ENCODE peak calls at places on chromosomes 12 and 14, in four cellular contexts. Z is HCT116, N is HepG2, B is K562. P is an unnamed sample.

GRCh38 chr12:70784042-70784668 is 136.4 kb downstream of the PTPRR start:
- DNase-seq in N (no peak), Z (no peak), B (no peak), P (no peak)

GRCh38 chr14:92499216-92499615 is 14.4 kb upstream of the RIN3 start:
- DNase-seq in N (no peak), Z (no peak), B (no peak), P (no peak)

GRCh38 chr14:104096318-104096717 is 10.8 kb downstream of the ASPG start:
- DNase-seq in Z (no peak), N (no peak), B (no peak), P (no peak)

GRCh38 chr12:12550277-12550676 is 12.4 kb downstream of the DUSP16 start:
- DNase-seq in Z (no peak), B (no peak), N (no peak), P (no peak)

GRCh38 chr12:94046626-94047410 is 101.6 kb upstream of the PLXNC1 start:
- DNase-seq in N (no peak), Z (no peak), B (no peak), P (no peak)

GRCh38 chr12:80622271-80622670 is 85.2 kb upstream of the MYF6 start:
- DNase-seq in B (no peak), N (no peak), Z (no peak), P (no peak)

GRCh38 chr12:85461127-85461526 is 181.1 kb downstream of the ALX1 start:
- DNase-seq in B (no peak), N (no peak), Z (no peak), P (no peak)

GRCh38 chr12:48999371-49000131 is at the start of gene DDN:
- DNase-seq in Z (peak; percentile 45), N (no peak), B (peak; percentile 72), P (no peak)

GRCh38 chr14:104426771-104427125 is 152.8 kb upstream of the C14orf180 start:
- DNase-seq in N (no peak), B (no peak), Z (no peak), P (no peak)

DNA sequence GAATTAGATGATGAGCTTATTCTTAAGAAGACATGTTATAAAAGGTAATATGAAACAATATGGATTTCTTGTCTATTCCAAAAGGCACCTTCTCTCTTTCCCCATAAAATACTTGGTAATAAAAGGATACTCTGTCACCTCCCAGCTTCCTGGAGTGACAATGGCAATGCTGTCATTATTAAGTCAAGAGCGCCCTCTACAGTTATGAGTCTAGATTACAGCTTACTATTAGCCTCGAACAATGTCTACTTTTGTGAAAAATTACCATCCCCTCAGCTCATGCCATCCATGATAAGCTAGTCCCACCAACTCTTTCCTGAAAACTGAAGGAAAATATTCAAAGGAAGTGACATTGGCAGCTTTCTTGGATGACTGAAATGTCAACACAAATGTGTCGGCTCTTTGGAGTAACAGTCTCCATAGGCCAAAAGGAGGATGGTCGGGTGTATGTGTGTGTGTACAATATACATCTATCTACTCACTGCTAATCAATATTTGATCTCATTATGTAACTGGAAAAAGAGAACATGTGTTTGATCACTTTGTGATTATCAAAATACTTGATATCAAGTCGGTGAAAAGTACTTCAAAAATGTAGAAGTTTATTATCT is 48.7 kb upstream of the CDKN3 start:
- DNase-seq in N (peak; percentile 75), B (peak; percentile 65), Z (peak; percentile 44), P (no peak)
- TF ChIP-seq YY1 in N (no peak), B (no peak), Z (no peak), P (no peak)

DNA sequence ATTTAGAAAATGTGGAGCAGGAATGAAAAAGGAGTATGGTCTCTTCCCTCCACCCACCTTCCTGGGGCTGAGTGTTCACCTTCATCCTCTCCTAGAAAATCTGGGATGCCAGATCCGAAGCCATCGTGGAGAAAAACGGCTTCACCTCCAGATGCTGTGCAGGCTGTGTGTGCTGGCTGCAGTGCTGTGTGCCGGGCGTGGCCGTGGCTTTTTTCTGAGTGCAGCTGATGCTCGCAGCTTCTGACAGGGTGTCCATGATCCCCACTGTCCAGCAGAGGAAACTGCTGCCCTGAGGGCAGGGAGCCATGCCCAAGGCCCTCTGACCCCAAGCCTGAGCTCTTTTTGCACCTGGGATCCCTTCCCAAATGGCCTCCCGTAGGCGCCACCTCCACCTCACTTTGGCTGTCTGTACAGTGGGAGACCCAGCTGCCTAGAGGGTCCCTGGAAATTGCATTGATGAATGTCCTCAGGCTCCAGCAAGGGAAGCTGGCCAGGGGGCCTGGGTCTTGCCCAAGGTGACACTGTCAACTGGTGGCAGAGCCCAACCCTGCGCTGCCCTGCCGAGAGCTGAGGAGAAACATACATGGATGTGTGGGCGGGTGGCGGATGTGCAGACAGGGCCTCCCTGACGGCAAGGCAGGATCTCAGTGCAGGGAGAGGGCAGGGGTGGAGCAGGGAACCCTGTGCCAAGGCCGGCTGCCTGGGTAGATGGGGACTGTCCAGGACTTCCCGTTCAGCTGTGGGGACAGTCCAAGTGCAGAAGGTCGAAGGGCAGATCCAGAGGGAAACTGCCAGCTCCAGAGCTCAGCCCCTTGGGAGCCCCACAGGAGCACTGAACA is 53.4 kb downstream of the BEGAIN start:
- DNase-seq in Z (no peak), N (no peak), B (no peak), P (no peak)
- TF ChIP-seq YY1 in Z (no peak), N (no peak), B (no peak), P (no peak)

GRCh38 chr12:19978193-19978592 is 390.1 kb upstream of the PDE3A start:
- DNase-seq in Z (no peak), B (no peak), N (no peak), P (no peak)

GRCh38 chr12:19979584-19979983 is 388.8 kb upstream of the PDE3A start:
- DNase-seq in Z (no peak), B (no peak), N (no peak), P (no peak)

GRCh38 chr12:19981944-19982343 is 386.4 kb upstream of the PDE3A start:
- DNase-seq in N (no peak), Z (no peak), B (no peak), P (no peak)
- TF ChIP-seq YY1 in N (no peak), Z (no peak), B (no peak), P (no peak)

DNA sequence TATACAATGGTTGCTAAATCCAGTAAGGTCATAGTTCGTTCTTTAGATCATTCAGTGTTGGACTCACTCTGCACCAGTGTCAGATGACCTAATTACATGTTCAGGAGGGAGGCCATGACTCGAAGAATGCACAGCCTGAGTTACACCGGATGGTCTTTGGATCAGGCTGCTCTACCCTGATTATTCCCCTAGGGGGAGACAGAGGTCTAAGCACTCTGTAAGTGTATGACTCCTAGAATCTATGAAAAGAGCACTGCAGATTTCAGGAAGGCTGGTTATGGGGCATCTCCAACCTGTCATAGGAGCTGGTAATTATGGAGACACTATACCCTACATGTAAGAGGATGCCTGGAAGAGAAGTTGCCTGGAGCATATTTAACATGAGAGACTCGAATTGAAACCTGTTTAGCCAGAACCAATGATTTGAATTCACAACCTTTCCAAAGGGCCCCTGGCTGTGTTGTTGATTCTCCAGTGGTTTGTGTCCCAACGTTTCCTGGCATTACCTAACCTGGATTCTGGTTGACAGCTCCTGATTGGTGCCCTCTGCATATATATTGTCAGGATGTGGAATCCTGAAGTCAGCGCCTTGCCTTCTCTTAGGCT is at the start of gene MUCL1:
- DNase-seq in N (peak; percentile 48), B (peak; percentile 69), Z (peak; percentile 62), P (peak; percentile 77)
- TF ChIP-seq YY1 in N (no peak), B (no peak), Z (no peak), P (no peak)

DNA sequence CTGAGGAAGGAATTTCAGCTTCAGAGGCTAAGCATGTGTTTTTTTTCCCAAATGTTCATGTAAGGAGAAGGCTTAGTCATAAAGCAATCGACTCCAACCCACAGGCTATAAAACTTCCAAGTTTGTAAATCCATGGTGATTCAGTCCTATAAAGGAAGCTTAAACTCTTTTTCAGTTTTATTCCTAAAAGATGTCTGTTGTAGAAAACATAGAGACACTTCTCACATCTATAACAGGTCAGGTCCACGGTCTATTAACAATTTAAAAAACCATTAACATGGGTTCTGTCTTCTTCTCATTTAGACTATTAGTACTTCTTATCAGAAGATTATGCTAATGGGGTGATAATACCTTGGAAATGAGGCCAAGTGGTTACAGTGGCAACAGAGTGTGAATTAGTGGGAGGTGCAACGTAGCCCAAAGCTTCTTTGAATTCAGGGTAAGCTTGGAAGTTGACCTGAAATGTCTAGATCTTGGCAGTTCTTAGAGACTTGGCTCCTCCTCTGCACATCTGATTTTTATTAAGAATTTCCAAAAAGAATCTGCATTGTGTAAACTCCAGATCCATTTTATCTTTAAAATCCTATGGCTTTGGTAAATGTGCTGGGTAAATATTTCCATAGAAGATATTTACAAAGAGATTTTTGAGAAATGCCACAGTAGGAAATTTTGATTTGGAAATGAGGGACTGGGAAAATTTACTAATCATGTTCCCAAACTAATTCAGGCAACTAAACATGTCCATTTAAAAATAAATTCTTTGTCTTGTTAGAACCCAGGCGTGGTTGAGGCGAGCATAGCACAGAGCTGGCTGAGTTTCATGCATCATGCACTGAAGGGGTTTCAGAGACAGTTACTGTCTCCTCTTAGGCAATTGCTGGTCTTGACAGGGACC is 86.4 kb downstream of the EML1 start:
- DNase-seq in Z (no peak), N (no peak), B (no peak), P (no peak)
- TF ChIP-seq YY1 in Z (no peak), N (no peak), B (no peak), P (no peak)

GRCh38 chr12:128077211-128077916 is 189.6 kb upstream of the TMEM132C start:
- DNase-seq in Z (no peak), B (no peak), N (no peak), P (no peak)

GRCh38 chr12:128077917-128078298 is 189.1 kb upstream of the TMEM132C start:
- DNase-seq in N (no peak), Z (no peak), B (no peak), P (no peak)

GRCh38 chr12:128079476-128079875 is 187.5 kb upstream of the TMEM132C start:
- DNase-seq in B (no peak), Z (no peak), N (no peak), P (no peak)

GRCh38 chr12:128076188-128076587 is 190.8 kb upstream of the TMEM132C start:
- DNase-seq in N (no peak), B (no peak), Z (no peak), P (no peak)

GRCh38 chr12:128078311-128078851 is 188.6 kb upstream of the TMEM132C start:
- DNase-seq in Z (no peak), B (no peak), N (no peak), P (peak; percentile 32)
- TF ChIP-seq YY1 in Z (no peak), B (no peak), N (no peak), P (no peak)

DNA sequence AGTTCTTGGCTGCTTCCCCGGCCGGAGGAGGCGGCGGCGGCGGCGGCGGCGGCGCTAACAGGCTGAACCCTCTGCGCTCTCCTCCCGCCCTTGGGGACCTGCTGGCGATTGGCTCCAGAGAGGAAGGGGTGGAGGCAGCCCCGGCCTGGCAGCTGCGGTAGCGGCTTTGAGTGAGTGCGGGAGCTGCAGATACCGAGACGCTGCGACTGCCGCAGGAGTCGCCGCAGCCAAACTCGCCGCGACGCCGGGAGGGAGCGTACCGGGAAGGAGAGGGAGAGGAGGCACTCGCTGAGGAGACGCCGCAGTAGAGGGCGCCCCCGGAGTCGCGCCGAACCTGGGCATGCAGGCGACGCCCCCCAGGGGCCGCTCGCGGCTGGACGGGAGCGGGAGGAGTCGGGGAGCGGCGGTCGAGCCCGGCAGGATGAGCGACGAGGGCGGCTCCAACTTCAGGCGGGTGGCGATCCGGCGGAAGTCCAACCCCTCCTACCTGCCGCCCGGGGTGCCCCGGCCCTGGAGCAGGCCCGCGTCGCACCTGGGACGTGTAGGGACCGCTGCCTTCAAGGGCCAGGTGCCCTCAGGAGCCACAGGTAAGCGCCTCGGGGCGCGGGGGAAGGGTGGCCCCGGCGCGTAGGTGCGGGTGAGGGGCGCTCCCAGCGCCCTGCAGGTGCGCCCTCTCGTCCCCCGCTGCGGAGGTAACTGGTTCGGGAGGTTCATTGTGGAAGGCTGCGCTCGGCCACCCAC is at the start of gene FGD4:
- DNase-seq in N (peak; percentile 69), B (peak; percentile 78), Z (peak; percentile 72), P (peak; percentile 98)
- TF ChIP-seq YY1 in N (peak; percentile 12), B (no peak), Z (no peak), P (no peak)

P was measured in NT2/D1.